ENCODE peak calls at places on chromosomes 4 and X, in five cellular contexts. T, R, W, P and D are unnamed samples.

GRCh38 chr4:110046588-110047049 is 133.9 kb downstream of the EGF start:
- DNase-seq in T (no peak), R (no peak), W (no peak), P (no peak), D (no peak)

GRCh38 chr4:107780665-107781064 is 44.1 kb upstream of the SGMS2 start:
- DNase-seq in T (no peak), R (no peak), W (no peak), P (no peak), D (peak; percentile 20)

GRCh38 chr4:4655901-4656300 is 114.1 kb upstream of the STX18 start:
- DNase-seq in T (no peak), R (no peak), W (no peak), P (no peak), D (no peak)

GRCh38 chrX:144327515-144327914 is 443.6 kb downstream of the UBE2NL start:
- DNase-seq in T (no peak), R (no peak), W (no peak), P (no peak), D (no peak)

GRCh38 chrX:153669174-153669890 is 4.3 kb downstream of the PNCK start:
- DNase-seq in T (no peak), R (peak; percentile 60), W (peak; percentile 20), P (no peak), D (no peak)

GRCh38 chr4:140556372-140557085 is 12.2 kb downstream of the UCP1 start:
- DNase-seq in T (no peak), R (no peak), W (no peak), P (no peak), D (no peak)

GRCh38 chr4:66294626-66295025 is 624.3 kb upstream of the EPHA5 start:
- DNase-seq in T (no peak), R (no peak), W (no peak), P (no peak), D (peak; percentile 46)

GRCh38 chr4:169626328-169627282 is 6.2 kb downstream of the CLCN3 start:
- DNase-seq in T (no peak), R (no peak), W (no peak), P (no peak), D (no peak)

GRCh38 chrX:124033821-124034220 is 72.3 kb downstream of the STAG2 start:
- DNase-seq in T (no peak), R (no peak), W (no peak), P (no peak), D (no peak)